ENCODE peak calls at places on chromosomes 13 and 19, in six cellular contexts. One of them, this sample, is unnamed.

GRCh38 chr13:36173923-36174322 is 40.4 kb downstream of the SOHLH2 start:
- DNase-seq in A549: no peak
- DNase-seq in CD8-positive, alpha-beta T cell: no peak
- DNase-seq in breast epithelium: no peak
- DNase-seq in CD4-positive, alpha-beta T cell: no peak
- DNase-seq in tibial nerve: no peak
- DNase-seq in this sample: no peak

GRCh38 chr19:19202707-19203011 is 555 bp downstream of the NR2C2AP start:
- DNase-seq in breast epithelium: no peak
- DNase-seq in CD4-positive, alpha-beta T cell: no peak
- DNase-seq in CD8-positive, alpha-beta T cell: no peak
- DNase-seq in tibial nerve: no peak
- DNase-seq in A549: no peak
- DNase-seq in this sample: no peak

GRCh38 chr19:33718668-33719259 is 77.9 kb upstream of the KCTD15 start:
- DNase-seq in CD8-positive, alpha-beta T cell: no peak
- DNase-seq in CD4-positive, alpha-beta T cell: no peak
- DNase-seq in breast epithelium: no peak
- DNase-seq in tibial nerve: no peak
- DNase-seq in A549: no peak
- DNase-seq in this sample: no peak

GRCh38 chr19:37957176-37957575 is 50.2 kb downstream of the SIPA1L3 start:
- DNase-seq in CD4-positive, alpha-beta T cell: no peak
- DNase-seq in tibial nerve: no peak
- DNase-seq in A549: no peak
- DNase-seq in CD8-positive, alpha-beta T cell: no peak
- DNase-seq in breast epithelium: no peak
- DNase-seq in this sample: no peak

GRCh38 chr13:75180805-75181455 is 301.0 kb downstream of the TBC1D4 start:
- DNase-seq in breast epithelium: no peak
- DNase-seq in CD8-positive, alpha-beta T cell: no peak
- DNase-seq in tibial nerve: no peak
- DNase-seq in CD4-positive, alpha-beta T cell: no peak
- DNase-seq in A549: no peak
- DNase-seq in this sample: no peak

GRCh38 chr13:109647046-109647445 is 139.3 kb downstream of the IRS2 start:
- DNase-seq in breast epithelium: no peak
- DNase-seq in tibial nerve: no peak
- DNase-seq in CD4-positive, alpha-beta T cell: no peak
- DNase-seq in CD8-positive, alpha-beta T cell: no peak
- DNase-seq in A549: no peak
- DNase-seq in this sample: no peak

GRCh38 chr13:61485128-61485765 is 69.6 kb upstream of the PCDH20 start:
- DNase-seq in CD4-positive, alpha-beta T cell: no peak
- DNase-seq in breast epithelium: no peak
- DNase-seq in tibial nerve: no peak
- DNase-seq in CD8-positive, alpha-beta T cell: no peak
- DNase-seq in A549: no peak
- DNase-seq in this sample: no peak

GRCh38 chr13:84658881-84659661 is 776.8 kb upstream of the SLITRK1 start:
- DNase-seq in breast epithelium: no peak
- DNase-seq in CD4-positive, alpha-beta T cell: no peak
- DNase-seq in A549: no peak
- DNase-seq in tibial nerve: no peak
- DNase-seq in CD8-positive, alpha-beta T cell: no peak
- DNase-seq in this sample: no peak

GRCh38 chr19:2246014-2246620 is 3.0 kb upstream of the AMH start:
- DNase-seq in A549: no peak
- DNase-seq in CD8-positive, alpha-beta T cell: no peak
- DNase-seq in breast epithelium: no peak
- DNase-seq in tibial nerve: no peak
- DNase-seq in CD4-positive, alpha-beta T cell: no peak
- DNase-seq in this sample: no peak
- H3K27ac ChIP-seq in A549: no peak
- H3K27ac ChIP-seq in CD8-positive, alpha-beta T cell: no peak
- H3K27ac ChIP-seq in breast epithelium: no peak
- H3K27ac ChIP-seq in tibial nerve: no peak
- H3K27ac ChIP-seq in CD4-positive, alpha-beta T cell: no peak
- H3K27ac ChIP-seq in this sample: no peak

GRCh38 chr19:29724102-29724641 is 9.1 kb upstream of the C19orf12 start:
- DNase-seq in breast epithelium: no peak
- DNase-seq in tibial nerve: no peak
- DNase-seq in A549: no peak
- DNase-seq in CD4-positive, alpha-beta T cell: no peak
- DNase-seq in CD8-positive, alpha-beta T cell: peak
- DNase-seq in this sample: no peak
- H3K27ac ChIP-seq in breast epithelium: no peak
- H3K27ac ChIP-seq in tibial nerve: no peak
- H3K27ac ChIP-seq in A549: no peak
- H3K27ac ChIP-seq in CD4-positive, alpha-beta T cell: no peak
- H3K27ac ChIP-seq in CD8-positive, alpha-beta T cell: no peak
- H3K27ac ChIP-seq in this sample: no peak

GRCh38 chr19:16200776-16201391 is 3.2 kb downstream of the AP1M1 start:
- DNase-seq in CD4-positive, alpha-beta T cell: no peak
- DNase-seq in CD8-positive, alpha-beta T cell: no peak
- DNase-seq in A549: no peak
- DNase-seq in tibial nerve: no peak
- DNase-seq in breast epithelium: no peak
- DNase-seq in this sample: no peak

GRCh38 chr19:16200038-16200775 is 2.5 kb downstream of the AP1M1 start:
- DNase-seq in tibial nerve: peak
- DNase-seq in breast epithelium: no peak
- DNase-seq in CD8-positive, alpha-beta T cell: no peak
- DNase-seq in A549: no peak
- DNase-seq in CD4-positive, alpha-beta T cell: no peak
- DNase-seq in this sample: no peak

GRCh38 chr19:16197622-16198362 is at the start of gene AP1M1:
- DNase-seq in CD8-positive, alpha-beta T cell: peak
- DNase-seq in CD4-positive, alpha-beta T cell: peak
- DNase-seq in A549: peak
- DNase-seq in breast epithelium: peak
- DNase-seq in tibial nerve: peak
- DNase-seq in this sample: peak

GRCh38 chr19:16198363-16198636 is 589 bp downstream of the AP1M1 start:
- DNase-seq in tibial nerve: no peak
- DNase-seq in A549: no peak
- DNase-seq in CD8-positive, alpha-beta T cell: no peak
- DNase-seq in breast epithelium: no peak
- DNase-seq in CD4-positive, alpha-beta T cell: no peak
- DNase-seq in this sample: no peak

GRCh38 chr19:16199275-16199932 is 1.7 kb downstream of the AP1M1 start:
- DNase-seq in CD4-positive, alpha-beta T cell: no peak
- DNase-seq in CD8-positive, alpha-beta T cell: no peak
- DNase-seq in breast epithelium: no peak
- DNase-seq in A549: no peak
- DNase-seq in tibial nerve: no peak
- DNase-seq in this sample: no peak
- H3K27ac ChIP-seq in CD4-positive, alpha-beta T cell: no peak
- H3K27ac ChIP-seq in CD8-positive, alpha-beta T cell: peak
- H3K27ac ChIP-seq in breast epithelium: no peak
- H3K27ac ChIP-seq in A549: peak
- H3K27ac ChIP-seq in tibial nerve: no peak
- H3K27ac ChIP-seq in this sample: no peak

DNA sequence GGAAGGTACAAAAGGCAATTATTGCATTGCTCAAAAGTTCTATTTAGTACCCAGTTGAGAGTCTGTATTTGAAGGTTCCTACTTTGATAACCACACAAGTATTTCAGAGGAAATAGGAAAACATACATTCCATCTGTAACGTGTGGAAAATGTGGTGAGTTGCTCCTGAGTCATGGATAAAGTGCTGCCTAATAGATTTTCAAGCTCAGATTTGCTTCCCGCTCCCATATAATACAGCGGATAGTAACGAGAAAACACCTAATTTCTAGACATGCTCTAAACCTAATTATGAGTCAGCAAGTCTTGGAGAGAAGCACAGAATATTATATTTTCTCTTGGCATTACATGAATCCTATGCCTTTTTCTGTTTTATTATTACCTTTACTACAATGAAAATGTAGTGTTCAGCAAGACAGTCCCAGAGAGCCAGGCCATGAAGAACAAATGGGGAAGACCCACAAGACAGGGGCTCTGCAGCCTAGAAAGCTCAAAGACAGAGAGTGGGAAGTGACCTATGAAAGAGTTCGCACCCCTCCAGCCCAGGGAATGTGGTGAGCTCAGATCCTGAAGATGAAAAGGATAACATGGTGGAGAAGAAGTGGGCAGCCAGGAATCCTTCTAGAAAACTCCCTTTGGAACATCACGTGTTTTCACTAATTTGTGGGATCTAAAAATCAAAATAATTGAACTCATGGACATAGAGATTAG is 116.1 kb downstream of the STARD13 start:
- DNase-seq in tibial nerve: no peak
- DNase-seq in CD8-positive, alpha-beta T cell: no peak
- DNase-seq in CD4-positive, alpha-beta T cell: no peak
- DNase-seq in A549: no peak
- DNase-seq in breast epithelium: no peak
- DNase-seq in this sample: no peak
- H3K27ac ChIP-seq in tibial nerve: peak
- H3K27ac ChIP-seq in CD8-positive, alpha-beta T cell: no peak
- H3K27ac ChIP-seq in CD4-positive, alpha-beta T cell: no peak
- H3K27ac ChIP-seq in A549: no peak
- H3K27ac ChIP-seq in breast epithelium: no peak
- H3K27ac ChIP-seq in this sample: no peak

DNA sequence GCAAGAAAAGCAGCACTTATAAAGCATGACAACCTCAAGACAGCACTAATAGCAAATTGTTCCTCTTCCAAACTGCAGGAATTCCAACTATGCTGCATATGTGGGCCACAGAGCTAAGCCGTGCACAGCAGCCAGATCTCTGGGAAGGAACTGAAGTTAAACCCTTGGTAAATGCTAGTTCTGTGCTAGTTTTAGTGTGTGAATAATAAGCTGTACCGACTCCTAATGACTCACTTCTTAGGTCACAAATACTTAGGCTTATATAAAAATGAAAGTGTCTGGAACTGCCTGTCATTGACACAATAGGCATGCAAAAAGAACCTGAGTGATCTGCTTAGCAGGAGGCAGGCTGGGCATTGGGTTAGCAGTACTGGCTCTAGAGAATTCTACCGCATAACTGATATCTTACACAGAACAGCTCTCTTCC is 21.2 kb upstream of the GTF3A start:
- DNase-seq in CD4-positive, alpha-beta T cell: no peak
- DNase-seq in tibial nerve: no peak
- DNase-seq in A549: no peak
- DNase-seq in breast epithelium: no peak
- DNase-seq in CD8-positive, alpha-beta T cell: no peak
- DNase-seq in this sample: no peak
- H3K27ac ChIP-seq in CD4-positive, alpha-beta T cell: no peak
- H3K27ac ChIP-seq in tibial nerve: peak
- H3K27ac ChIP-seq in A549: no peak
- H3K27ac ChIP-seq in breast epithelium: no peak
- H3K27ac ChIP-seq in CD8-positive, alpha-beta T cell: no peak
- H3K27ac ChIP-seq in this sample: peak

GRCh38 chr13:107205318-107206112 is 637.6 kb upstream of the ARGLU1 start:
- DNase-seq in A549: peak
- DNase-seq in tibial nerve: peak
- DNase-seq in CD8-positive, alpha-beta T cell: peak
- DNase-seq in breast epithelium: peak
- DNase-seq in CD4-positive, alpha-beta T cell: peak
- DNase-seq in this sample: peak

GRCh38 chr13:107203146-107203847 is 635.4 kb upstream of the ARGLU1 start:
- DNase-seq in breast epithelium: no peak
- DNase-seq in CD8-positive, alpha-beta T cell: no peak
- DNase-seq in CD4-positive, alpha-beta T cell: no peak
- DNase-seq in A549: peak
- DNase-seq in tibial nerve: no peak
- DNase-seq in this sample: no peak

GRCh38 chr13:107202371-107203023 is 634.6 kb upstream of the ARGLU1 start:
- DNase-seq in breast epithelium: no peak
- DNase-seq in A549: no peak
- DNase-seq in tibial nerve: no peak
- DNase-seq in CD4-positive, alpha-beta T cell: no peak
- DNase-seq in CD8-positive, alpha-beta T cell: no peak
- DNase-seq in this sample: no peak

DNA sequence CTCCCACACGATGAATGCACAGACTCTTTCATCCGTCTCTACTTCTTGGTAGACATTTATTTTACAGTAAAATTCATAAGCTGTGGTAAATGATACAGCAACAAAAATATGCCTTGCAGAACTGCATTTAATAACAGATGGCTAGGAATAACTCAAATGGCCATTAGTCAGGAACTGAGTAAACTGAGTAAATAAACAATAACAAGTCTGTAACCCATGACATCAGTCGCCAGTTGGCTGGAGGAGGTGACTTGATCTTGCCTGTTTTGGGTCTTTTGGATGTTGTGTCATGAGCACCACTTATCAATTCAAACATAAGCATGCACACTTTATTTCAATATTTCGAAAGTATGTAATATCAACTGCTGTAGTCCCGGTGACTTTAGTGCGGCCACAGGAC is 632.6 kb upstream of the ARGLU1 start:
- DNase-seq in CD8-positive, alpha-beta T cell: no peak
- DNase-seq in A549: no peak
- DNase-seq in breast epithelium: no peak
- DNase-seq in CD4-positive, alpha-beta T cell: no peak
- DNase-seq in tibial nerve: no peak
- DNase-seq in this sample: no peak
- H3K27ac ChIP-seq in CD8-positive, alpha-beta T cell: no peak
- H3K27ac ChIP-seq in A549: no peak
- H3K27ac ChIP-seq in breast epithelium: no peak
- H3K27ac ChIP-seq in CD4-positive, alpha-beta T cell: no peak
- H3K27ac ChIP-seq in tibial nerve: no peak
- H3K27ac ChIP-seq in this sample: no peak

DNA sequence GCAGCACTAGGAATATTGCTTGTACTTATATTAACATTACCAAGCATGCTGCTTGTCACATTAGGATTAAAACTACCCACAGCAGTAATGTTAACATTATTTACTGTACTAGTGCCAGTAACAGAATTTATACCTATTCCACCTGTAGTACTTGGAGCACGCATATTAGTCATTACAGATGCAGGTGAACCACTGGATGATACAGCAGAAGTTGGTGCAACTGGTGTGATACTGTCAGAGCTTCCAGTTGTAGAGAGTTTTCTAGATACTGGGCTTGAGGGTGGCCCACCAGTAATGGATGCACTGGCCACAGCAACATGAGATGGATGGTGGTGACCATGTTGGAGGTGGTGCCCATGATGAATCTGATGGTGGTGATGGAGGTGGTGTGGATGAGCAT is 1.1 kb downstream of the TSC22D1 start:
- DNase-seq in CD8-positive, alpha-beta T cell: no peak
- DNase-seq in tibial nerve: no peak
- DNase-seq in breast epithelium: no peak
- DNase-seq in CD4-positive, alpha-beta T cell: no peak
- DNase-seq in A549: no peak
- DNase-seq in this sample: no peak
- H3K27ac ChIP-seq in CD8-positive, alpha-beta T cell: peak
- H3K27ac ChIP-seq in tibial nerve: no peak
- H3K27ac ChIP-seq in breast epithelium: no peak
- H3K27ac ChIP-seq in CD4-positive, alpha-beta T cell: peak
- H3K27ac ChIP-seq in A549: peak
- H3K27ac ChIP-seq in this sample: no peak

GRCh38 chr13:112885242-112885781 is 83.7 kb upstream of the MCF2L start:
- DNase-seq in CD8-positive, alpha-beta T cell: no peak
- DNase-seq in A549: no peak
- DNase-seq in CD4-positive, alpha-beta T cell: no peak
- DNase-seq in breast epithelium: no peak
- DNase-seq in tibial nerve: no peak
- DNase-seq in this sample: no peak
- H3K27ac ChIP-seq in CD8-positive, alpha-beta T cell: no peak
- H3K27ac ChIP-seq in A549: no peak
- H3K27ac ChIP-seq in CD4-positive, alpha-beta T cell: no peak
- H3K27ac ChIP-seq in breast epithelium: no peak
- H3K27ac ChIP-seq in tibial nerve: no peak
- H3K27ac ChIP-seq in this sample: no peak

This sample was measured in caudate nucleus.